ENCODE peak calls at places on chromosome 6, in four cellular contexts. U is IMR-90, Q is H9, O is neuronal stem cell. G is an unnamed sample. For H3K4me1, the result is how much of the 10 kb centered on the place peaks cover.

GRCh38 chr6:163825033-163825432 is 410.5 kb downstream of the QKI start:
- DNase-seq in U (peak), Q (no peak), O (no peak), G (no peak)

GRCh38 chr6:149965191-149966020 is 1.7 kb downstream of the ULBP1 start:
- DNase-seq in U (no peak), Q (no peak), O (no peak), G (peak)

GRCh38 chr6:70956451-70957283 is at the start of gene B3GAT2:
- DNase-seq in U (peak), Q (peak), O (peak), G (peak)

GRCh38 chr6:89085409-89086012 is 5.0 kb downstream of the PNRC1 start:
- DNase-seq in U (no peak), Q (no peak), O (no peak), G (peak)

GRCh38 chr6:2641044-2641673 is 109.6 kb downstream of the MYLK4 start:
- DNase-seq in U (no peak), Q (no peak), O (no peak), G (no peak)

GRCh38 chr6:170290306-170291128 is at the start of gene DLL1:
- DNase-seq in U (peak), Q (peak), O (peak), G (peak)

GRCh38 chr6:26299286-26300042 is 65.5 kb upstream of the BTN3A2 start:
- DNase-seq in U (no peak), Q (no peak), O (no peak), G (no peak)

GRCh38 chr6:34671801-34672656 is 24.5 kb downstream of the ILRUN start:
- DNase-seq in U (peak), Q (no peak), O (no peak), G (peak)

GRCh38 chr6:107634147-107635057 is 144.5 kb downstream of the SOBP start:
- DNase-seq in U (no peak), Q (no peak), O (no peak), G (no peak)

GRCh38 chr6:148866657-148867268 is 119.9 kb downstream of the UST start:
- DNase-seq in U (no peak), Q (no peak), O (no peak), G (no peak)

GRCh38 chr6:169895000-169895759 is 143.8 kb downstream of the ERMARD start:
- DNase-seq in U (no peak), Q (no peak), O (no peak), G (no peak)

GRCh38 chr6:87914637-87915395 is 132.8 kb upstream of the SPACA1 start:
- DNase-seq in U (peak), Q (no peak), O (no peak), G (no peak)

GRCh38 chr6:11851405-11851804 is 72.8 kb upstream of the ADTRP start:
- DNase-seq in U (peak), Q (no peak), O (no peak), G (peak)

GRCh38 chr6:20414711-20415110 is 13.0 kb downstream of the E2F3 start:
- DNase-seq in U (no peak), Q (no peak), O (no peak), G (no peak)

GRCh38 chr6:53154794-53155193 is 6.2 kb upstream of the GCM1 start:
- DNase-seq in U (no peak), Q (no peak), O (no peak), G (no peak)

GRCh38 chr6:44247338-44248302 is 719 bp downstream of the HSP90AB1 start:
- DNase-seq in U (peak), Q (no peak), O (no peak), G (peak)

GRCh38 chr6:44332585-44332984 is 9.9 kb upstream of the SPATS1 start:
- DNase-seq in U (peak), Q (no peak), O (no peak), G (peak)

GRCh38 chr6:72553531-72554202 is 68.2 kb upstream of the KCNQ5 start:
- DNase-seq in U (peak), Q (no peak), O (no peak), G (peak)

GRCh38 chr6:148972481-148972880 is 225.7 kb downstream of the UST start:
- DNase-seq in U (no peak), Q (peak), O (no peak), G (peak)

GRCh38 chr6:162468326-162468725 is 259.2 kb downstream of the PRKN start:
- DNase-seq in U (no peak), Q (no peak), O (no peak), G (no peak)

GRCh38 chr6:98945311-98946005 is 2.3 kb downstream of the FBXL4 start:
- DNase-seq in U (no peak), Q (no peak), O (no peak), G (no peak)

GRCh38 chr6:98946266-98946817 is 1.4 kb downstream of the FBXL4 start:
- DNase-seq in U (no peak), Q (no peak), O (no peak), G (peak)

GRCh38 chr6:98949589-98949988 is 1.8 kb upstream of the FBXL4 start:
- DNase-seq in U (no peak), Q (no peak), O (no peak), G (no peak)

GRCh38 chr6:98946877-98947410 is 802 bp downstream of the FBXL4 start:
- DNase-seq in U (peak), Q (no peak), O (no peak), G (no peak)

GRCh38 chr6:98947411-98948292 is at the start of gene FBXL4:
- DNase-seq in U (peak), Q (peak), O (peak), G (peak)
- H4K91ac ChIP-seq in U (peak), Q (peak), O (no peak), G (peak)

DNA sequence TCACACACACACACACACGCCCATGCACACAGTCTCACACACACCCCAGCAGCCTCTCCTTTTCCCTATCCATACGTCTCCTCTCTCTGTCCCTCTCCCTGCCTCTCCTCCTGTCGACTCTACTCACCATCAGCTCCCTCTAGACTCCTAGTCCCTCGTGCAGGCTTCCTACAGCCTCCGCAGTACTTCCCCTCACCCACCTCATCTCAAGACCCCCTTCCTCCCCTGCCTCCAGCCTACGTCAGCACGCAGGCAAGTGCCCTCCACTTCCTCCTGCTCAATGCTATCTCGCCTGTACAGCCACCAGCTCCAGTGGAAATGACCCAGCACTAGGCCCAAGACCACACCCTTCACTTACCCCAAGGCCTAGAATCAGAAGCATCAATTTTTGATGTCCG is 834 bp upstream of the TREML2 start:
- DNase-seq in U (no peak), Q (no peak), O (no peak), G (no peak)
- H3K4me2 ChIP-seq in U (no peak), Q (no peak), O (no peak), G (no peak)

GRCh38 chr6:1625926-1626413 is 16.3 kb downstream of the FOXC1 start:
- DNase-seq in U (no peak), Q (no peak), O (no peak), G (no peak)
- H3K4me1 ChIP-seq in U (under half), Q (under half), O (under half), G (under half)

GRCh38 chr6:47161176-47161687 is 119.1 kb upstream of the ADGRF1 start:
- DNase-seq in U (peak), Q (no peak), O (no peak), G (no peak)

GRCh38 chr6:47162793-47163192 is 120.7 kb upstream of the ADGRF1 start:
- DNase-seq in U (no peak), Q (no peak), O (no peak), G (no peak)

GRCh38 chr6:47162231-47162630 is 120.1 kb upstream of the ADGRF1 start:
- DNase-seq in U (no peak), Q (no peak), O (no peak), G (no peak)

GRCh38 chr6:47159763-47160162 is 117.6 kb upstream of the ADGRF1 start:
- DNase-seq in U (no peak), Q (no peak), O (no peak), G (no peak)

GRCh38 chr6:47160702-47161101 is 118.6 kb upstream of the ADGRF1 start:
- DNase-seq in U (no peak), Q (no peak), O (no peak), G (no peak)
- H4K91ac ChIP-seq in U (no peak), Q (no peak), O (no peak), G (no peak)

DNA sequence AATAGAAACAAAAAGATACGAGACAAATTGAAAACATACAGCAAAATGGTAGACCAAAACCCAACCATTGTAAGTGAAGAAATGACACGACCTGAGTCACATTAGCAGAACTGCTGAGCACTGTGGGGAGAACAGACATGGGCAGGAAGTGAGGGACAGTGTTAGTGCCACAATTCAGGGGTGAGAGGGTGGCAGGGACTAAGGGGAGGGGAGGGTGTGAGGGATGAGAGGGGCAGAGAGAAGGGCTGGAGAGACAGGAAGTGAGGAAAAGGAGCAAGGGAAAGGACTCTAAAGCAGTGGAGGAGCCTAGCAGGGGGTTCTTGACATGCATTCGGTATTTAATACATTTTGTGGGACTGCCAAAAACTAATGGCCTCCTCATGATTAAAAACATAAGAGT is 45.0 kb upstream of the TRIM26 start:
- DNase-seq in U (no peak), Q (no peak), O (no peak), G (no peak)
- H3K4me2 ChIP-seq in U (no peak), Q (no peak), O (no peak), G (no peak)

GRCh38 chr6:90175627-90176538 is 120.8 kb downstream of the BACH2 start:
- DNase-seq in U (no peak), Q (no peak), O (no peak), G (no peak)

GRCh38 chr6:90179190-90180169 is 117.2 kb downstream of the BACH2 start:
- DNase-seq in U (no peak), Q (no peak), O (no peak), G (no peak)

GRCh38 chr6:90180526-90180925 is 116.1 kb downstream of the BACH2 start:
- DNase-seq in U (no peak), Q (no peak), O (no peak), G (no peak)

GRCh38 chr6:90178294-90178678 is 118.4 kb downstream of the BACH2 start:
- DNase-seq in U (peak), Q (no peak), O (no peak), G (no peak)

DNA sequence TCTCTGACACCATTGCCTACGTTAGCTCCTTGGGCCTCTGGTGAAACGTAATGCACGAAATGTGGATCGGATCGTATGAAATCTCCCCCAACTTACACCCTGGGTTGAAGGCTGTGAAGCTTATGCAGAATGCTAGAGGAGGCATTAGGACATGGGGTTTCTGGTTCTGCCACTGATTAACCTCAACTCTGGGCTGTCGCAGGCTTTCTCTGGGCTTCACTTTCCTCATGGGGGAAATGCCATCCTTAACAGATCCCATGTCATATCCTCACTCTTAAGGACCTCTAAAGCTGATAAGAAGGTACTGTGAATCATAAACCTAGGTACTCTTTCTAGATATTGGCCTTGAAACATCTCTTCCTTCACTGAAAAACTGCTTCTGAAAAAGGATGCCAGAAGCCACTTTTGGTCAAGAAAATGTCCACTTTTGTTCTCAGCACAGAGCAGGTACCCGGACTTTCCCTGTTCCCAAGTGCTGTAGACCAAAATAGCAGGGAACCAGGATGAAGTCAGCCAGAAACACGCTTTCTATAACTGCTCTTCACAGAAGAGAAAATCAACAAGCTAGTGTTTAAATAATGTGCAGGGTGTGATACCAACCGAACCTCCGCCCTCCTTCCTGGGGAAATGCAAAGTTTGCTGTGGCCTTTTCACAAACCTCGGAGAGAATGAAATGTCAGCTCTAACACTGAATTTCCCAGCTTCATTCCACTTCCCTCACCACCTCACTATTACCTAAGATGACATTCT is 118.9 kb downstream of the BACH2 start:
- DNase-seq in U (no peak), Q (no peak), O (no peak), G (no peak)
- H3K4me1 ChIP-seq in U (under half), Q (under half), O (under half), G (under half)

DNA sequence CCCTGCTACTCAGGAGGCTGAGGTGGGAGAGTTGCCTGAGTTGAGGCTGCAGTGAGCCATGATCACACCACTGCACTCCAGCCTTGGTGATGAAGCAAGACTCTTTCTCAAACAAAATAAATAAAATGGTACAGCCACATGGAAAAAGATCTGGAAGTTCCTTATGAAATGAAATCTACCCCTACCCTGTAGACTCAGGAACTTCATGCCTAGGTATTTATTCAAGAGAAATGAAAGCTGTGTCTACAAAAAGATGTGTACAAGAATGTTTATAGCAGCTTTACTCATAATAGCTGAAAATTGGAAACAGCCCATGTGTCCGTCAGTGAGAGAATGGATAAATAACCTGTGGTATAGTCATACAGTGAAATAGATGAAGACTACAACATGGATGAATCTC is 15.2 kb upstream of the C6orf62 start:
- DNase-seq in U (no peak), Q (no peak), O (no peak), G (no peak)
- H4K91ac ChIP-seq in U (no peak), Q (no peak), O (no peak), G (no peak)